ENCODE peak calls at places on chromosome 9, in six cellular contexts. K is GM12878, I is sigmoid colon, X is breast epithelium, M is H1, L is transverse colon. O is an unnamed sample.
A peak's percentile ranks its signal among the peaks of the same experiment; 100 is the strongest.

GRCh38 chr9:124266826-124267201 is 9.1 kb downstream of the NEK6 start:
- DNase-seq in K (no peak), X (no peak), I (no peak), M (no peak), L (no peak), O (no peak)

GRCh38 chr9:111231801-111232580 is 98.0 kb downstream of the OR2K2 start:
- DNase-seq in L (no peak), I (no peak), M (no peak), X (no peak), K (no peak), O (no peak)

GRCh38 chr9:34363619-34364351 is 12.9 kb downstream of the MYORG start:
- DNase-seq in M (peak; percentile 52), I (peak; percentile 44), X (no peak), K (no peak), L (no peak), O (peak; percentile 67)

GRCh38 chr9:118003240-118003639 is 299.0 kb downstream of the TLR4 start:
- DNase-seq in X (no peak), L (no peak), I (no peak), M (no peak), K (no peak), O (no peak)

GRCh38 chr9:19464764-19465570 is 56.2 kb downstream of the ACER2 start:
- DNase-seq in K (no peak), I (peak; percentile 90), L (peak; percentile 77), M (peak; percentile 93), X (peak; percentile 58), O (peak; percentile 75)

GRCh38 chr9:77085416-77085815 is 66.0 kb downstream of the FOXB2 start:
- DNase-seq in I (no peak), K (no peak), X (no peak), M (no peak), L (no peak), O (no peak)

GRCh38 chr9:101592788-101593187 is 2.0 kb downstream of the PPP3R2 start:
- DNase-seq in I (no peak), M (no peak), X (no peak), L (no peak), K (no peak), O (no peak)

GRCh38 chr9:93680445-93681315 is 104.3 kb downstream of the PHF2 start:
- DNase-seq in I (peak; percentile 54), M (peak; percentile 43), K (no peak), X (peak; percentile 45), L (peak; percentile 5), O (peak; percentile 40)

GRCh38 chr9:79116064-79116463 is 455.7 kb upstream of the TLE4 start:
- DNase-seq in L (no peak), M (no peak), I (no peak), K (no peak), X (no peak), O (no peak)

GRCh38 chr9:135123735-135124134 is 36.3 kb downstream of the OLFM1 start:
- DNase-seq in I (no peak), M (no peak), X (no peak), L (no peak), K (no peak), O (no peak)

GRCh38 chr9:108521063-108521462 is 334.7 kb downstream of the ACTL7B start:
- DNase-seq in M (no peak), I (no peak), K (no peak), X (no peak), L (no peak), O (no peak)

GRCh38 chr9:112861638-112862555 is 28.8 kb downstream of the SLC46A2 start:
- DNase-seq in I (peak; percentile 69), M (no peak), X (no peak), K (no peak), L (peak; percentile 20), O (no peak)

GRCh38 chr9:124040186-124040920 is 28.8 kb downstream of the LHX2 start:
- DNase-seq in X (no peak), I (peak; percentile 45), K (no peak), L (no peak), M (no peak), O (no peak)

GRCh38 chr9:86485359-86485758 is 131.1 kb upstream of the TUT7 start:
- DNase-seq in K (no peak), L (no peak), I (no peak), X (no peak), M (no peak), O (no peak)

GRCh38 chr9:109799792-109800191 is 19.8 kb downstream of the PALM2AKAP2 start:
- DNase-seq in K (no peak), X (no peak), I (no peak), M (no peak), L (no peak), O (no peak)

GRCh38 chr9:70413427-70413797 is 1.0 kb downstream of the KLF9 start:
- DNase-seq in X (no peak), L (no peak), I (no peak), M (no peak), K (no peak), O (no peak)

GRCh38 chr9:34866614-34867013 is 91.5 kb upstream of the PHF24 start:
- DNase-seq in L (no peak), M (no peak), K (no peak), X (no peak), I (no peak), O (no peak)

GRCh38 chr9:112868461-112868860 is 22.2 kb downstream of the SLC46A2 start:
- DNase-seq in K (no peak), I (peak; percentile 9), X (no peak), L (no peak), M (no peak), O (no peak)

GRCh38 chr9:69086312-69086711 is 50.8 kb downstream of the FXN start:
- DNase-seq in M (no peak), K (no peak), I (no peak), L (no peak), X (no peak), O (no peak)

GRCh38 chr9:130713286-130713975 is 19.9 kb downstream of the EXOSC2 start:
- DNase-seq in L (peak; percentile 29), X (no peak), I (peak; percentile 73), K (no peak), M (no peak), O (no peak)

GRCh38 chr9:16825971-16826370 is 44.5 kb downstream of the BNC2 start:
- DNase-seq in M (no peak), K (no peak), I (no peak), L (peak; percentile 12), X (no peak), O (no peak)

GRCh38 chr9:63859475-63860215 is 1425.4 kb downstream of the FOXD4L5 start:
- DNase-seq in K (no peak), X (no peak), I (no peak), L (no peak), M (no peak), O (peak; percentile 44)

GRCh38 chr9:69549310-69550202 is 122.6 kb downstream of the APBA1 start:
- DNase-seq in L (no peak), I (no peak), X (no peak), K (no peak), M (no peak), O (no peak)

GRCh38 chr9:20437466-20437865 is 184.8 kb downstream of the MLLT3 start:
- DNase-seq in M (no peak), K (no peak), X (no peak), I (no peak), L (no peak), O (no peak)

GRCh38 chr9:137084526-137084925 is 2.3 kb upstream of the MAN1B1 start:
- DNase-seq in K (no peak), L (no peak), I (peak; percentile 63), X (no peak), M (no peak), O (no peak)

GRCh38 chr9:119117409-119117808 is 251.8 kb downstream of the BRINP1 start:
- DNase-seq in I (no peak), X (no peak), L (no peak), M (no peak), K (no peak), O (no peak)

GRCh38 chr9:35948901-35949318 is 9.0 kb downstream of the OR2S2 start:
- DNase-seq in M (no peak), X (no peak), L (peak; percentile 35), K (no peak), I (no peak), O (no peak)

DNA sequence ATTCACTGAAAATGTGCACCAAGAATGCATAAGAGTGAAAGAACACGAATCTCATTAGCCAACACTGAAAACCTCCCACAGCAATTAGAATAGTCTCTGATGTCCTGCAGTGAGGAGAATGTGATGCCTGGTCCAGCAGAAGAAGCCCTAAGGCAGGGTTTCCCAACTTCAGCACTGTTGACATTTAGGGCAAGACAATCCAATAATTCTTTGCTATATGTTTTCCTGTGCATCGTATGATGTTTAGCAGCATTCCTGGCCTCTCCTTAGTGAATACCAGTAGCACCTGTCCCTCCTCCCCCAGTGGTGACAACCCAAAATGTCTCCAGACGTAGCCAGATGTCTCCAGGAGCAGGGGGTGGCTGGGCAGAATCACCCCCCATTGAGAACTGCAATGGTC is 14.8 kb downstream of the MVB12B start:
- DNase-seq in M (no peak), K (no peak), L (no peak), X (no peak), I (no peak), O (no peak)
- H3K27ac ChIP-seq in M (no peak overlapping the region), K (no peak overlapping the region), L (no peak overlapping the region), X (no peak overlapping the region), I (no peak overlapping the region), O (no peak overlapping the region)

GRCh38 chr9:120758544-120758943 is 34.7 kb downstream of the FBXW2 start:
- DNase-seq in K (no peak), L (no peak), M (no peak), I (no peak), X (no peak), O (no peak)

GRCh38 chr9:120755827-120756434 is 37.3 kb downstream of the FBXW2 start:
- DNase-seq in M (peak; percentile 85), L (peak; percentile 56), K (peak; percentile 30), X (no peak), I (no peak), O (no peak)

GRCh38 chr9:120759755-120760400 is 33.3 kb downstream of the FBXW2 start:
- DNase-seq in L (no peak), I (no peak), K (no peak), X (no peak), M (no peak), O (no peak)

GRCh38 chr9:120755044-120755443 is 38.2 kb downstream of the FBXW2 start:
- DNase-seq in K (no peak), M (no peak), I (no peak), X (no peak), L (no peak), O (no peak)

GRCh38 chr9:120757268-120757900 is 35.8 kb downstream of the FBXW2 start:
- DNase-seq in I (no peak), M (no peak), L (no peak), X (no peak), K (no peak), O (no peak)
- TF ChIP-seq POLR2AphosphoS5 in I (no peak), M (no peak), L (no peak), X (no peak), K (no peak), O (no peak)

GRCh38 chr9:6216951-6217350 is 1.3 kb downstream of the IL33 start:
- DNase-seq in X (no peak), M (no peak), L (no peak), K (no peak), I (no peak), O (no peak)
- H3K9me3 ChIP-seq in X (no peaks in the 10 kb centered on the region), M (no peaks in the 10 kb centered on the region), L (no peaks in the 10 kb centered on the region), K (no peaks in the 10 kb centered on the region), I (no peaks in the 10 kb centered on the region), O (no peaks in the 10 kb centered on the region)

DNA sequence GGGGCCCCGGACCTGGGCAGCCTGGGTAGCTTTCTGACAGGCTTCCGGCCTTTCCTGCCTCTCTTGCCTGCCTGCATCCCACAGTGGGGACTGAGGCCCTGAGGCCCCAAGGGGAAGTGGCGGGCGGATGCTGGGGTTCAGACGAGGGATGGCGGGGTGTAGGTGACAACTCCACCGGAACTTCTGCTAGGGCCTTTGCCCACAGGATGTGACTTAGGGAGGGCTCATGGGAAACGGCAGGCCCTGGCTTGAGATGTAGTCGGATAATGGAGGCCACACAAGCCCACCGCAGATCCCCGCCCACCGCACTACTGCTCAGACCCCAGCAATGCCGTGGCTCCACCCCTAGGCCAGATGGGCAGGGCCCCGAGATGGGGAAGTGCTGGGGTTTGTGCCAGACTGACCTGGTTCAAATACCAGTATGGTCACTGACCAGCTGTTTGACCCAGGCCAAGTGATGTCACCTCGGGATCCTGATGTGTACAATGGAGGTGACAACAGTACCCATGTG is 2.7 kb upstream of the CDK9 start:
- DNase-seq in X (no peak), I (peak; percentile 77), K (peak; percentile 73), M (no peak), L (peak; percentile 70), O (peak; percentile 89)
- H3K27ac ChIP-seq in X (peak overlapping the region; percentile 99), I (peak overlapping the region; percentile 33), K (peak overlapping the region; percentile 82), M (no peak overlapping the region), L (peak overlapping the region; percentile 99), O (peak overlapping the region; percentile 30)